ENCODE peak calls at places on chromosomes 11 and 22, in four cellular contexts. D is iPS DF 6.9, A is heart left ventricle, K is IMR-90. Z is an unnamed sample.

GRCh38 chr11:35216962-35217667 is 78.1 kb downstream of the CD44 start:
- DNase-seq in K (no peak), A (no peak), D (no peak), Z (no peak)

GRCh38 chr11:19447150-19447566 is 206.4 kb upstream of the E2F8 start:
- DNase-seq in K (peak; percentile 60), A (no peak), D (no peak), Z (no peak)

GRCh38 chr11:111674941-111675340 is 72.7 kb downstream of the SIK2 start:
- DNase-seq in K (peak; percentile 25), D (no peak), A (no peak), Z (no peak)

GRCh38 chr11:123314972-123315371 is 115.1 kb upstream of the GRAMD1B start:
- DNase-seq in K (no peak), D (no peak), A (no peak), Z (peak; percentile 71)

GRCh38 chr22:37309221-37310074 is 27.1 kb downstream of the CYTH4 start:
- DNase-seq in K (no peak), D (no peak), A (peak; percentile 67), Z (no peak)

GRCh38 chr11:11587122-11587521 is 34.7 kb downstream of the GALNT18 start:
- DNase-seq in K (peak; percentile 77), A (no peak), D (no peak), Z (no peak)

GRCh38 chr22:26677217-26677616 is 19.8 kb downstream of the MIAT start:
- DNase-seq in D (no peak), A (no peak), K (no peak), Z (no peak)

GRCh38 chr11:65208785-65209710 is 27.3 kb downstream of the CAPN1 start:
- DNase-seq in D (no peak), A (no peak), K (no peak), Z (no peak)

GRCh38 chr11:121352301-121352891 is 59.8 kb downstream of the SC5D start:
- DNase-seq in D (no peak), A (no peak), K (no peak), Z (peak; percentile 29)

GRCh38 chr11:84381666-84382065 is 1095.5 kb upstream of the CCDC90B start:
- DNase-seq in D (no peak), K (no peak), A (no peak), Z (no peak)

GRCh38 chr11:117945047-117945820 is 16.0 kb upstream of the TMPRSS13 start:
- DNase-seq in K (no peak), A (no peak), D (no peak), Z (no peak)

GRCh38 chr11:33674035-33674814 is 26.4 kb downstream of the C11orf91 start:
- DNase-seq in D (no peak), A (no peak), K (peak; percentile 86), Z (no peak)

GRCh38 chr11:65476632-65477270 is 22.1 kb upstream of the MALAT1 start:
- DNase-seq in D (no peak), K (no peak), A (no peak), Z (no peak)

GRCh38 chr11:48052183-48053040 is 72.1 kb downstream of the PTPRJ start:
- DNase-seq in K (peak; percentile 85), D (no peak), A (no peak), Z (no peak)

GRCh38 chr11:116217441-116217840 is 555.3 kb downstream of the BUD13 start:
- DNase-seq in A (no peak), D (no peak), K (no peak), Z (no peak)

GRCh38 chr11:126526471-126526870 is 171.0 kb downstream of the ST3GAL4 start:
- DNase-seq in A (no peak), D (no peak), K (no peak), Z (no peak)

GRCh38 chr11:1732421-1733008 is 17.9 kb downstream of the IFITM10 start:
- DNase-seq in A (no peak), K (no peak), D (no peak), Z (no peak)

GRCh38 chr11:44333271-44334218 is 23.6 kb upstream of the ALX4 start:
- DNase-seq in D (no peak), A (no peak), K (peak; percentile 25), Z (no peak)

GRCh38 chr22:23591203-23591791 is 11.2 kb upstream of the IGLL1 start:
- DNase-seq in K (peak; percentile 54), A (peak; percentile 73), D (peak; percentile 54), Z (peak; percentile 76)

GRCh38 chr22:30968924-30969531 is at the start of gene TUG1:
- DNase-seq in A (peak; percentile 99), D (peak; percentile 94), K (peak; percentile 98), Z (peak; percentile 99)
- H3K4me1 ChIP-seq in A (peaks cover 20% of the 10 kb centered on the region), D (peaks cover 1% of the 10 kb centered on the region), K (peaks cover 10% of the 10 kb centered on the region), Z (peaks cover 5% of the 10 kb centered on the region)

GRCh38 chr11:565921-566509 is 5.2 kb downstream of the RASSF7 start:
- DNase-seq in D (no peak), K (no peak), A (no peak), Z (peak; percentile 54)

GRCh38 chr11:567036-567628 is 6.4 kb downstream of the RASSF7 start:
- DNase-seq in K (no peak), D (no peak), A (peak; percentile 48), Z (no peak)

GRCh38 chr11:567629-568258 is 7.0 kb downstream of the RASSF7 start:
- DNase-seq in A (peak; percentile 70), D (no peak), K (no peak), Z (peak; percentile 51)

GRCh38 chr11:569273-569885 is 6.9 kb upstream of the PHRF1 start:
- DNase-seq in A (peak; percentile 74), D (no peak), K (no peak), Z (peak; percentile 89)

GRCh38 chr11:568306-569259 is 7.7 kb upstream of the PHRF1 start:
- DNase-seq in K (peak; percentile 89), A (peak; percentile 97), D (no peak), Z (peak; percentile 98)
- H3K27ac ChIP-seq in K (peak overlapping the region; percentile 96), A (peak overlapping the region; percentile 87), D (no peak overlapping the region), Z (peak overlapping the region; percentile 99)

GRCh38 chr22:45578524-45579147 is 76.0 kb downstream of the FBLN1 start:
- DNase-seq in D (no peak), A (no peak), K (no peak), Z (peak; percentile 2)

GRCh38 chr22:45577746-45578523 is 75.3 kb downstream of the FBLN1 start:
- DNase-seq in K (peak; percentile 73), A (peak; percentile 89), D (peak; percentile 68), Z (peak; percentile 92)

GRCh38 chr22:45580703-45581381 is 78.2 kb downstream of the FBLN1 start:
- DNase-seq in A (no peak), K (no peak), D (no peak), Z (no peak)

GRCh38 chr22:45579806-45580702 is 77.4 kb downstream of the FBLN1 start:
- DNase-seq in D (no peak), A (no peak), K (no peak), Z (peak; percentile 46)

GRCh38 chr22:45579306-45579705 is 76.6 kb downstream of the FBLN1 start:
- DNase-seq in K (no peak), A (no peak), D (no peak), Z (no peak)
- H3K4me1 ChIP-seq in K (peaks cover 7% of the 10 kb centered on the region), A (no peaks in the 10 kb centered on the region), D (no peaks in the 10 kb centered on the region), Z (no peaks in the 10 kb centered on the region)

GRCh38 chr22:30245181-30245984 is 1.2 kb downstream of the LIF start:
- DNase-seq in A (no peak), D (no peak), K (no peak), Z (no peak)
- H3K27ac ChIP-seq in A (no peak overlapping the region), D (no peak overlapping the region), K (peak overlapping the region; percentile 100), Z (no peak overlapping the region)

DNA sequence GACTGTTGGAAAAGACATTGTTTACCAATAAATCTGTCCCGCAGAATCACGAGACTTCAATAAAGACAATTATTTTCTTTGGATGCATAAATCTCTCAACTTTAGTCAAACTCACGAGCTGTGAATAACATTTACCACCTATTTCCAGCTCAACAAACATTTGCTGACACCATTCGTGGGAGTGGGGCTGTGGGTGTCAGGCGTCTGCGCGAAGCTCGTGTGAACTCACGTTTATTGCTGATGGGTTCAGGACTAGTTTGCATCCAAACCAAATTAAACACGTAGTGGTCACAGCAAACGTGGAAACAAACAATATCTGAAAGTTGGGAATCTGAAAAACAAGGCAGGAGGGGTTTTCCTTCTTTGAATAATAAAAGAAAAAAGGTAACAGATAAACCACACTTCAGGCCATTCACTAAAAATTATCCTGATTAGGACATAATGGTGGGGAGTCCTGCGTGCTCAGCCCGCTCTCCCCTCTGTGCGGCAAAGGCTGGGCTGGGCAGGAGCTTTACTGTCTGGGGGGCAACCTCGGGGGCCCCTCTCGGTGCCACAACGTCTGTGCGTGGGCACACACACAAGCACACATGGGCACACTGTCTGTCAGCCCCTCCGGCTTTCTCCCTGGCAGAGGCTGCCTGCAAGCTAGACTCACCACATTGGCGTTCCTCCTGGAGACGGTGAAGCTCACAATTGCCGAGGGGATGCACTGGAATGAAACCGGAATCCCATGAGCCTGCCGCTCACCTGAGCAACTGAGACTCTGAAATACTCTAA is 5.3 kb downstream of the MLC1 start:
- DNase-seq in K (no peak), A (no peak), D (no peak), Z (no peak)
- H3K4me1 ChIP-seq in K (peaks cover 4% of the 10 kb centered on the region), A (no peaks in the 10 kb centered on the region), D (peaks cover 3% of the 10 kb centered on the region), Z (peaks cover 2% of the 10 kb centered on the region)

GRCh38 chr22:36077261-36077660 is 48.6 kb upstream of the RBFOX2 start:
- DNase-seq in K (peak; percentile 29), D (no peak), A (no peak), Z (no peak)
- H3K27ac ChIP-seq in K (no peak overlapping the region), D (no peak overlapping the region), A (peak overlapping the region; percentile 49), Z (no peak overlapping the region)

DNA sequence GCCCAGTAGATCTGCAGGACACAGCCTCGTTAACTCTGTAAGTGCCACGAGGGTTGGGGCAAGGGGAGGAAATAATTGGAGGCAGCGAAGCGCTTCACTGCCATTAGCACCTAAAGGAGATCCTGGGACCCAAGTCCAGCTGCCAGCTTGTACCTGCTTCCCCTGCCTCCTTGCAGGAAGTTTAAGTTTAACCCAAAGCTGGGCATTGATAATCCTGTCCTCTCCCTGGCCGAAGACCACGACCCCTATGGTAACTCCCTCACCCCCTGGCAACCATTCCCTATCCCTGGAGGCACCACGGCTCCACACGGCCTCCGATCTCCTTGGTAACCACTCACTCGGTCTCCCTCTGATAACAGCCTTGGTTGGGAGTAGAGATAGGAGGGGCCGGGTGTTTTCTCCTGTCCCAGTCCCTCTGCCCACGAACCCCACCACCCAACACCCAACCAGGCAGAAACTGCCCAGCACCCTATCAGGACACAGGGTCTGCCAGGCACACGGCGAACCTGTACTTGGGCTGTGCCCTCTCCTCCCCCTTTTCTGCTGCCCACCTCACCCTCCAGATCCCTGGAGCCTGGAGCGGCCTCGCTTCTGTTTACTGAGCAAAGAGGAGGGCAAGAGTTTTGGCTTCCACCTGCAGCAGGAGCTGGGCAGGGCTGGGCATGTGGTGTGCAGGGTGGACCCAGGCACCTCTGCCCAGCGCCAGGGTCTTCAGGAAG is 800 bp downstream of the NHERF4 start:
- DNase-seq in K (no peak), D (no peak), A (no peak), Z (no peak)
- H3K4me1 ChIP-seq in K (no peaks in the 10 kb centered on the region), D (no peaks in the 10 kb centered on the region), A (no peaks in the 10 kb centered on the region), Z (no peaks in the 10 kb centered on the region)

DNA sequence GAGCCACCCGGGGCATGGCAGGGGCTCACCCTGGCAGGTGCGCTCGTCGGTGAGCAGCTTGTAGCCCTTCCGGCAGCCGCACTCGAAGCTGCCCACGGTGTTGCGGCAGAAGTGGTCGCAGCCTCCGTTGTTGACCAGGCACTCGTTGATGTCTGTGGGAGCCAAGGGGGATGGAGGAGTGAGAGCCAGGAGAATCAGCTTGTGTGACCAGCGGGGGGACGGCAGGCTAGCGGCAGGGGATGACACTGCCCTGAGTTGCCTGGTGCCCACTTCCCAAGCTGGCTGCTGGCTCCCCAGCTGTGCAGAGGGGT is 44.7 kb upstream of the TTLL12 start:
- DNase-seq in D (no peak), K (no peak), A (no peak), Z (no peak)
- H3K27ac ChIP-seq in D (no peak overlapping the region), K (no peak overlapping the region), A (no peak overlapping the region), Z (no peak overlapping the region)

GRCh38 chr11:73173755-73174494 is 31.8 kb upstream of the FCHSD2 start:
- DNase-seq in D (no peak), A (peak; percentile 85), K (peak; percentile 25), Z (peak; percentile 88)
- H3K4me1 ChIP-seq in D (no peaks in the 10 kb centered on the region), A (peaks cover 49% of the 10 kb centered on the region), K (peaks cover 5% of the 10 kb centered on the region), Z (peaks cover 25% of the 10 kb centered on the region)

Z was measured in right cardiac atrium.